ENCODE peak calls at places on chromosomes 16 and 17, in seven cellular contexts. H, T, P, M, F, X and N are unnamed samples.

GRCh38 chr16:10579965-10580918 is at the start of gene EMP2:
- DNase-seq in M (peak), P (no peak), F (peak), H (peak), X (peak), T (peak), N (peak)

GRCh38 chr17:35801583-35802224 is 6.3 kb upstream of the MMP28 start:
- DNase-seq in M (peak), X (no peak), F (peak), T (no peak), P (peak), H (peak), N (peak)

GRCh38 chr16:91484-91883 is 13.5 kb downstream of the MPG start:
- DNase-seq in T (no peak), M (peak), P (no peak), X (no peak), F (peak), H (peak), N (no peak)

GRCh38 chr17:1562178-1562643 is 381 bp downstream of the PITPNA start:
- DNase-seq in P (peak), M (peak), F (no peak), X (no peak), T (no peak), H (no peak), N (peak)

GRCh38 chr16:3582276-3583165 is 5.3 kb upstream of the NLRC3 start:
- DNase-seq in P (no peak), F (no peak), H (no peak), M (no peak), T (no peak), X (no peak), N (no peak)

GRCh38 chr16:87965973-87966667 is 14.9 kb downstream of the BANP start:
- DNase-seq in F (no peak), H (no peak), T (no peak), X (no peak), M (peak), P (no peak), N (no peak)

GRCh38 chr17:71625330-71625729 is 495.5 kb upstream of the SOX9 start:
- DNase-seq in T (no peak), F (no peak), M (no peak), X (no peak), P (no peak), H (no peak), N (no peak)

GRCh38 chr16:25707553-25707952 is 15.8 kb downstream of the HS3ST4 start:
- DNase-seq in H (no peak), M (no peak), F (no peak), P (no peak), X (no peak), T (no peak), N (no peak)

GRCh38 chr16:55257971-55258613 is 65.9 kb upstream of the IRX6 start:
- DNase-seq in M (peak), H (peak), X (no peak), P (peak), T (no peak), F (no peak), N (peak)

GRCh38 chr16:21001262-21001661 is 100.7 kb downstream of the LYRM1 start:
- DNase-seq in T (no peak), M (peak), P (peak), X (peak), H (no peak), F (no peak), N (no peak)